ENCODE peak calls at places on chromosome 9, in four cellular contexts. M is stimulated activated CD4-positive, alpha-beta T cell treated with anti-CD3 and anti-CD28 coated beads, Interleukin-1b, Interleukin-23, amount 100 ng/mL, for 24 hours; F is effector memory CD8-positive, alpha-beta T cell; O is activated gamma-delta T cell treated with Interleukin-2 at 50 U/mL for 16 hours. I is an unnamed sample.

GRCh38 chr9:69174645-69175487 is 789 bp downstream of the TJP2 start:
- DNase-seq in M (no peak), O (no peak), F (no peak), I (peak; percentile 12)

GRCh38 chr9:33139421-33140228 is 27.5 kb downstream of the B4GALT1 start:
- DNase-seq in M (no peak), O (no peak), F (no peak), I (no peak)

GRCh38 chr9:88387035-88387732 is 1.1 kb upstream of the SPIN1 start:
- DNase-seq in F (no peak), O (no peak), M (no peak), I (peak; percentile 17)

GRCh38 chr9:38227061-38227540 is 158.1 kb upstream of the SHB start:
- DNase-seq in O (peak; percentile 62), F (peak; percentile 61), M (no peak), I (no peak)

GRCh38 chr9:124054671-124055212 is 43.2 kb downstream of the LHX2 start:
- DNase-seq in F (no peak), O (no peak), M (no peak), I (no peak)

GRCh38 chr9:37693265-37693664 is 42.5 kb downstream of the FRMPD1 start:
- DNase-seq in O (no peak), F (no peak), M (no peak), I (no peak)

GRCh38 chr9:93774331-93775102 is 180.6 kb downstream of the BARX1 start:
- DNase-seq in M (no peak), O (no peak), F (no peak), I (no peak)

GRCh38 chr9:96674914-96675538 is 19.9 kb upstream of the PRXL2C start:
- DNase-seq in F (no peak), M (no peak), O (no peak), I (no peak)

GRCh38 chr9:74645007-74645639 is 148.0 kb downstream of the RORB start:
- DNase-seq in O (no peak), F (no peak), M (no peak), I (no peak)

GRCh38 chr9:87545858-87546257 is 48.2 kb downstream of the DAPK1 start:
- DNase-seq in O (no peak), F (no peak), M (no peak), I (no peak)

GRCh38 chr9:13817754-13818278 is 496.1 kb downstream of the NFIB start:
- DNase-seq in F (no peak), O (no peak), M (no peak), I (no peak)

GRCh38 chr9:489198-490197 is 274.8 kb downstream of the DOCK8 start:
- DNase-seq in M (no peak), F (no peak), O (no peak), I (no peak)

GRCh38 chr9:12141422-12141821 is 551.8 kb upstream of the TYRP1 start:
- DNase-seq in O (no peak), M (no peak), F (no peak), I (no peak)

GRCh38 chr9:137784046-137784445 is 93.5 kb upstream of the CACNA1B start:
- DNase-seq in F (no peak), O (no peak), M (no peak), I (no peak)

GRCh38 chr9:36461341-36461740 is 61.3 kb upstream of the RNF38 start:
- DNase-seq in O (no peak), M (no peak), F (no peak), I (no peak)

GRCh38 chr9:19642256-19642655 is 146.6 kb downstream of the SLC24A2 start:
- DNase-seq in O (no peak), F (no peak), M (no peak), I (no peak)

GRCh38 chr9:70100362-70100761 is 56.7 kb downstream of the MAMDC2 start:
- DNase-seq in F (no peak), O (no peak), M (no peak), I (no peak)

GRCh38 chr9:129023036-129023907 is 4.9 kb downstream of the SH3GLB2 start:
- DNase-seq in M (no peak), F (no peak), O (no peak), I (no peak)

GRCh38 chr9:95024097-95024671 is 293.3 kb downstream of the FANCC start:
- DNase-seq in O (no peak), M (no peak), F (no peak), I (no peak)

GRCh38 chr9:111944467-111944866 is 47.9 kb downstream of the UGCG start:
- DNase-seq in M (no peak), O (no peak), F (no peak), I (no peak)

GRCh38 chr9:102124465-102124864 is 386.0 kb upstream of the GRIN3A start:
- DNase-seq in O (no peak), M (no peak), F (no peak), I (no peak)

GRCh38 chr9:124934290-124934689 is 6.6 kb downstream of the GOLGA1 start:
- DNase-seq in M (no peak), F (no peak), O (no peak), I (no peak)

GRCh38 chr9:127049044-127049443 is 73.4 kb downstream of the ANGPTL2 start:
- DNase-seq in F (peak; percentile 17), M (no peak), O (peak; percentile 20), I (no peak)

GRCh38 chr9:133397370-133397769 is 20.4 kb downstream of the REXO4 start:
- DNase-seq in O (no peak), M (no peak), F (no peak), I (no peak)

GRCh38 chr9:75039006-75039405 is 10.9 kb upstream of the CARNMT1 start:
- DNase-seq in O (no peak), F (no peak), M (no peak), I (no peak)